ENCODE peak calls at places on chromosomes 1 and 21, in ten cellular contexts. P is transverse colon; B is effector memory CD4-positive, alpha-beta T cell; V is cardiac muscle cell; Y is IMR-90; T is K562; U is right atrium auricular region; N is fibroblast of lung; C is adipocyte; L is MM.1S. K is an unnamed sample.

GRCh38 chr1:112575154-112575804 is 43.7 kb downstream of the ST7L start:
- DNase-seq in P (no peak), B (no peak), V (peak; percentile 95), Y (peak; percentile 98), T (peak; percentile 62), U (no peak), N (peak; percentile 95), C (peak; percentile 96), L (no peak), K (no peak)

GRCh38 chr1:18440385-18441226 is 40.1 kb upstream of the KLHDC7A start:
- DNase-seq in P (peak; percentile 30), B (no peak), V (no peak), Y (no peak), T (no peak), U (no peak), N (no peak), C (no peak), L (no peak), K (no peak)

GRCh38 chr21:43345046-43345745 is 81.7 kb downstream of the SIK1 start:
- DNase-seq in P (no peak), B (no peak), V (no peak), Y (no peak), T (no peak), U (no peak), N (no peak), C (no peak), L (no peak), K (no peak)

GRCh38 chr1:209989525-209989924 is 51.5 kb downstream of the SYT14 start:
- DNase-seq in P (no peak), B (no peak), V (peak; percentile 43), Y (peak; percentile 34), T (peak; percentile 7), U (no peak), N (peak; percentile 15), C (peak; percentile 77), L (peak; percentile 56), K (no peak)

GRCh38 chr21:14376854-14377253 is 6.1 kb downstream of the HSPA13 start:
- DNase-seq in P (no peak), B (no peak), V (no peak), Y (no peak), T (no peak), U (no peak), N (no peak), C (no peak), L (no peak), K (no peak)

GRCh38 chr1:113197662-113198330 is 124.8 kb downstream of the LRIG2 start:
- DNase-seq in P (no peak), B (no peak), V (no peak), Y (no peak), T (no peak), U (no peak), N (no peak), C (no peak), L (no peak), K (no peak)

GRCh38 chr1:228445524-228445866 is 28.8 kb upstream of the TRIM17 start:
- DNase-seq in P (no peak), B (no peak), V (no peak), Y (no peak), T (no peak), U (no peak), N (no peak), C (no peak), L (no peak), K (no peak)

GRCh38 chr1:1397839-1398523 is 1.2 kb downstream of the CCNL2 start:
- DNase-seq in P (no peak), B (no peak), V (peak; percentile 48), Y (peak; percentile 34), T (peak; percentile 63), U (no peak), N (peak; percentile 36), C (peak; percentile 22), L (no peak), K (no peak)

GRCh38 chr21:44285547-44285992 is at the start of gene AIRE:
- DNase-seq in P (no peak), B (no peak), V (no peak), Y (peak; percentile 29), T (no peak), U (no peak), N (no peak), C (peak; percentile 54), L (no peak), K (no peak)

GRCh38 chr1:67060811-67061218 is 6.9 kb upstream of the SLC35D1 start:
- DNase-seq in P (no peak), B (no peak), V (peak; percentile 98), Y (peak; percentile 99), T (peak; percentile 18), U (no peak), N (peak; percentile 99), C (peak; percentile 97), L (no peak), K (no peak)

GRCh38 chr1:199122532-199123311 is 483.9 kb downstream of the PTPRC start:
- DNase-seq in P (no peak), B (no peak), V (peak; percentile 51), Y (peak; percentile 74), T (no peak), U (no peak), N (peak; percentile 88), C (no peak), L (no peak), K (no peak)

GRCh38 chr1:182446033-182446669 is 3.8 kb upstream of the RGSL1 start:
- DNase-seq in P (peak; percentile 16), B (no peak), V (peak; percentile 70), Y (peak; percentile 40), T (peak; percentile 73), U (no peak), N (peak; percentile 14), C (peak; percentile 79), L (peak; percentile 71), K (peak; percentile 47)

GRCh38 chr1:201180901-201181300 is 9.7 kb upstream of the IGFN1 start:
- DNase-seq in P (no peak), B (no peak), V (no peak), Y (no peak), T (no peak), U (no peak), N (no peak), C (no peak), L (no peak), K (no peak)

GRCh38 chr1:96554364-96554763 is 167.2 kb upstream of the PTBP2 start:
- DNase-seq in P (no peak), B (no peak), V (no peak), Y (no peak), T (no peak), U (no peak), N (no peak), C (no peak), L (no peak), K (no peak)

GRCh38 chr1:3441449-3441848 is 13.0 kb upstream of the ARHGEF16 start:
- DNase-seq in P (no peak), B (no peak), V (no peak), Y (no peak), T (no peak), U (no peak), N (no peak), C (no peak), L (no peak), K (no peak)

GRCh38 chr1:3438661-3439180 is 15.7 kb upstream of the ARHGEF16 start:
- DNase-seq in P (no peak), B (no peak), V (no peak), Y (no peak), T (no peak), U (no peak), N (no peak), C (no peak), L (no peak), K (no peak)

GRCh38 chr1:3440282-3440681 is 14.2 kb upstream of the ARHGEF16 start:
- DNase-seq in P (no peak), B (no peak), V (no peak), Y (no peak), T (no peak), U (no peak), N (no peak), C (no peak), L (no peak), K (no peak)

GRCh38 chr1:3440711-3441389 is 13.6 kb upstream of the ARHGEF16 start:
- DNase-seq in P (no peak), B (no peak), V (no peak), Y (no peak), T (no peak), U (no peak), N (no peak), C (no peak), L (no peak), K (no peak)

GRCh38 chr1:3439346-3439745 is 15.1 kb upstream of the ARHGEF16 start:
- DNase-seq in P (no peak), B (no peak), V (no peak), Y (no peak), T (no peak), U (no peak), N (no peak), C (no peak), L (no peak), K (no peak)
- H3K4me1 ChIP-seq in P (no peaks in the 10 kb centered on the region), B (no peaks in the 10 kb centered on the region), V (peaks cover 16% of the 10 kb centered on the region), Y (no peaks in the 10 kb centered on the region), T (peaks cover 10% of the 10 kb centered on the region), U (no peaks in the 10 kb centered on the region), N (no peaks in the 10 kb centered on the region), C (no peaks in the 10 kb centered on the region), L (no peaks in the 10 kb centered on the region), K (no peaks in the 10 kb centered on the region)

DNA sequence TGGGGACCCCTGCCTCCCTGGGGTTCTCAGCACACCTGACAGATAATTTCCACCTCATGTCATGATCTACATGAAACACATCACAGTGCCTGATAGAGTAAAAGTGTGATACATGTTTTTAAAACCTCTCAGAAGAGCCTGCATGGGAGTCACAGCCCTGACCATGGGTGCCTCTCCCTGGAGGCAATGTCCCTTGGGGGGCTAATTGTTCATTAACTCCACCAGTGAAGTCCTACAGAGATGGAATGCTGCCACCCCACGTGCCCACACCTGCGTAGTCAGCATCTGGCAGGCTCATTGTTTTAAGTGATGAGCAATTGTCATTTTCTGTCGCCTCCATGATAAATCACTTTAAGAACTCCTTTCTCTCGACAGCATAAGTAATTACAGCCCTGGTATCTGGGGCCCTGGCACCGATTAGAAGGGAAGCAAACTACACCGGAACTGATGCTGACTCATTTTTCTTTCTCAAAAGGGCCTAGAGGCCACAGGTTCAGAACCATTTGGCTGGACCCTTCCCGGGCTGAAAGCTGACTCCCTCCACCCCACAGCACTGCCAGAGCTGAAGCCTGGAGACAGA is 109.6 kb upstream of the GJB5 start:
- DNase-seq in P (no peak), B (no peak), V (no peak), Y (no peak), T (no peak), U (no peak), N (no peak), C (no peak), L (no peak), K (no peak)
- H3K4me3 ChIP-seq in P (no peak overlapping the region), B (no peak overlapping the region), V (no peak overlapping the region), Y (no peak overlapping the region), T (no peak overlapping the region), U (no peak overlapping the region), N (no peak overlapping the region), C (no peak overlapping the region), L (no peak overlapping the region), K (no peak overlapping the region)

GRCh38 chr1:8667869-8668595 is 149.4 kb downstream of the RERE start:
- DNase-seq in P (peak; percentile 27), B (no peak), V (peak; percentile 43), Y (peak; percentile 45), T (no peak), U (no peak), N (peak; percentile 65), C (no peak), L (no peak), K (no peak)
- H3K4me1 ChIP-seq in P (peaks cover 57% of the 10 kb centered on the region), B (peaks cover 6% of the 10 kb centered on the region), V (peaks cover 72% of the 10 kb centered on the region), Y (peaks cover 34% of the 10 kb centered on the region), T (peaks cover 2% of the 10 kb centered on the region), U (peaks cover 70% of the 10 kb centered on the region), N (peaks cover 37% of the 10 kb centered on the region), C (peaks cover 44% of the 10 kb centered on the region), L (peaks cover 6% of the 10 kb centered on the region), K (peaks cover 25% of the 10 kb centered on the region)

GRCh38 chr1:46717654-46718053 is 1.3 kb downstream of the EFCAB14 start:
- DNase-seq in P (no peak), B (no peak), V (peak; percentile 3), Y (no peak), T (no peak), U (no peak), N (no peak), C (no peak), L (no peak), K (no peak)
- H3K4me3 ChIP-seq in P (peak overlapping the region; percentile 88), B (peak overlapping the region; percentile 93), V (peak overlapping the region; percentile 65), Y (peak overlapping the region; percentile 22), T (peak overlapping the region; percentile 95), U (peak overlapping the region; percentile 96), N (peak overlapping the region; percentile 93), C (peak overlapping the region; percentile 99), L (peak overlapping the region; percentile 98), K (peak overlapping the region; percentile 91)